ENCODE peak calls at places on chromosomes 12 and 14, in four cellular contexts. E is Karpas-422, S is ovary, G is breast epithelium. I is an unnamed sample.
A peak's percentile ranks its signal among the peaks of the same experiment; 100 is the strongest.

GRCh38 chr12:15842106-15842505 is 40.1 kb upstream of the STRAP start:
- DNase-seq in E (no peak), S (no peak), G (no peak), I (no peak)

GRCh38 chr12:64323476-64324225 is 66.9 kb downstream of the C12orf56 start:
- DNase-seq in E (no peak), S (no peak), G (no peak), I (no peak)

GRCh38 chr12:165862-166368 is 48.0 kb downstream of the SLC6A12 start:
- DNase-seq in E (no peak), S (no peak), G (no peak), I (no peak)

GRCh38 chr14:35340616-35341453 is 48.7 kb downstream of the PSMA6 start:
- DNase-seq in E (no peak), S (no peak), G (no peak), I (no peak)

GRCh38 chr12:117042171-117042809 is 56.9 kb downstream of the TESC start:
- DNase-seq in E (no peak), S (no peak), G (no peak), I (no peak)

GRCh38 chr14:81384900-81385299 is 15.2 kb downstream of the STON2 start:
- DNase-seq in E (no peak), S (no peak), G (no peak), I (no peak)

GRCh38 chr14:99036594-99037293 is 235.3 kb downstream of the BCL11B start:
- DNase-seq in E (no peak), S (no peak), G (no peak), I (peak; percentile 6)

GRCh38 chr12:80121661-80122060 is 22.3 kb downstream of the OTOGL start:
- DNase-seq in E (no peak), S (no peak), G (no peak), I (no peak)

GRCh38 chr12:3216726-3217682 is 139.8 kb downstream of the TSPAN9 start:
- DNase-seq in E (no peak), S (no peak), G (no peak), I (no peak)

GRCh38 chr12:54017027-54017788 is 8.4 kb downstream of the HOXC8 start:
- DNase-seq in E (peak; percentile 70), S (no peak), G (peak; percentile 64), I (no peak)

GRCh38 chr12:122888232-122888752 is 7.6 kb downstream of the VPS37B start:
- DNase-seq in E (no peak), S (no peak), G (peak; percentile 98), I (no peak)

GRCh38 chr12:116443706-116444589 is 115.2 kb upstream of the MAP1LC3B2 start:
- DNase-seq in E (no peak), S (no peak), G (no peak), I (no peak)

GRCh38 chr12:114500775-114501473 is 95.0 kb upstream of the TBX5 start:
- DNase-seq in E (no peak), S (no peak), G (no peak), I (no peak)

GRCh38 chr12:77032406-77032805 is 33.0 kb downstream of the E2F7 start:
- DNase-seq in E (no peak), S (no peak), G (no peak), I (no peak)

GRCh38 chr12:29282452-29282851 is 98.5 kb downstream of the ERGIC2 start:
- DNase-seq in E (no peak), S (no peak), G (no peak), I (no peak)

GRCh38 chr12:26135010-26135420 is 10.2 kb upstream of the BHLHE41 start:
- DNase-seq in E (no peak), S (peak; percentile 28), G (peak; percentile 93), I (peak; percentile 44)

GRCh38 chr14:103628684-103629502 is at the start of gene KLC1:
- DNase-seq in E (peak; percentile 96), S (peak; percentile 87), G (peak; percentile 75), I (peak; percentile 57)

GRCh38 chr14:20686386-20687143 is 2.0 kb upstream of the ANG start:
- DNase-seq in E (no peak), S (no peak), G (no peak), I (no peak)

GRCh38 chr14:91354979-91355685 is 62.5 kb downstream of the CCDC88C start:
- DNase-seq in E (peak; percentile 91), S (no peak), G (no peak), I (no peak)

GRCh38 chr14:100708349-100709217 is 18.1 kb upstream of the DLK1 start:
- DNase-seq in E (no peak), S (peak; percentile 97), G (no peak), I (no peak)

GRCh38 chr14:94485944-94486841 is 10.2 kb upstream of the SERPINA9 start:
- DNase-seq in E (peak; percentile 83), S (peak; percentile 46), G (peak; percentile 59), I (peak; percentile 28)

GRCh38 chr12:118689793-118690192 is 291.5 kb upstream of the SRRM4 start:
- DNase-seq in E (no peak), S (no peak), G (no peak), I (no peak)

GRCh38 chr12:85683051-85683450 is 153.2 kb downstream of the RASSF9 start:
- DNase-seq in E (no peak), S (no peak), G (no peak), I (no peak)

GRCh38 chr12:1984759-1985158 is 19.5 kb downstream of the DCP1B start:
- DNase-seq in E (no peak), S (no peak), G (no peak), I (no peak)

GRCh38 chr12:51662728-51663154 is 71.7 kb downstream of the SCN8A start:
- DNase-seq in E (no peak), S (no peak), G (no peak), I (no peak)

GRCh38 chr14:75911883-75912282 is 69.9 kb downstream of the TGFB3 start:
- DNase-seq in E (no peak), S (no peak), G (no peak), I (no peak)

GRCh38 chr12:125683748-125684381 is 618.6 kb downstream of the AACS start:
- DNase-seq in E (peak; percentile 46), S (no peak), G (no peak), I (no peak)

GRCh38 chr12:95951515-95951914 is 8.4 kb downstream of the AMDHD1 start:
- DNase-seq in E (no peak), S (no peak), G (no peak), I (no peak)

GRCh38 chr14:74571901-74572828 is 39.9 kb downstream of the LTBP2 start:
- DNase-seq in E (no peak), S (no peak), G (peak; percentile 72), I (no peak)

GRCh38 chr12:61302282-61302681 is 957.9 kb upstream of the USP15 start:
- DNase-seq in E (no peak), S (no peak), G (no peak), I (no peak)

GRCh38 chr12:61301817-61302216 is 958.4 kb upstream of the USP15 start:
- DNase-seq in E (no peak), S (no peak), G (no peak), I (no peak)
- H3K27ac ChIP-seq in E (no peak overlapping the region), S (no peak overlapping the region), G (no peak overlapping the region), I (no peak overlapping the region)

GRCh38 chr12:56161677-56162351 is 3.7 kb downstream of the MYL6 start:
- DNase-seq in E (no peak), S (no peak), G (no peak), I (no peak)

GRCh38 chr12:56160894-56161667 is 2.9 kb downstream of the MYL6 start:
- DNase-seq in E (no peak), S (no peak), G (no peak), I (no peak)

GRCh38 chr12:56159482-56160105 is 1.4 kb downstream of the MYL6 start:
- DNase-seq in E (no peak), S (no peak), G (no peak), I (no peak)

GRCh38 chr12:56158926-56159461 is 835 bp downstream of the MYL6 start:
- DNase-seq in E (peak; percentile 61), S (peak; percentile 70), G (peak; percentile 95), I (peak; percentile 27)

DNA sequence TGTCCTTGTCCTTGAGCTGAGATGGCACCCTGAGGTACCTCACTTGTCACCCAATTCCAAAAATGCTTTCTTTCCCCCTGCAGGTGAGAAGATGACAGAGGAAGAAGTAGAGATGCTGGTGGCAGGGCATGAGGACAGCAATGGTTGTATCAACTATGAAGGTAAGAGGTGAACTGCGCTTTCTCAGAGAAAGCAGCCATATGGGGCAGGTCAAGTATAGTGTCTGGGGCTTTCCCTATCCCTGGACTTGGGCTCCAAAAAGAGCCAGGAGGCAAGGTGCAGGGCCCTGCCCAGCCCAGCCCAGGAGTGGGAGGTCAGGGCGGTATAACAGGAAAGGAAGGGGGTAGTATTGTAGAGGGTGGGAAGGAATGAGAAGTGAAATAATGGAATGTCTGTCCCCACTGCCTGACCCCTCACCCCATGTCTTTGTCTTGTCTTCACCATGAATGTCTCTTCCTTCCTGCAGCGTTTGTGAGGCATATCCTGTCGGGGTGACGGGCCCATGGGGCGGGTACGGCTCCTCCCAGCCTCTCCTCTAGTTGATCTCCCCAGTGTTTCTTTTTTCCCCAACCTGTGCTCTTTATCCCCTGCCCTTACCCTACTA is 2.1 kb downstream of the MYL6 start:
- DNase-seq in E (no peak), S (no peak), G (no peak), I (no peak)
- H3K27ac ChIP-seq in E (peak overlapping the region; percentile 34), S (peak overlapping the region; percentile 91), G (peak overlapping the region; percentile 100), I (peak overlapping the region; percentile 91)

DNA sequence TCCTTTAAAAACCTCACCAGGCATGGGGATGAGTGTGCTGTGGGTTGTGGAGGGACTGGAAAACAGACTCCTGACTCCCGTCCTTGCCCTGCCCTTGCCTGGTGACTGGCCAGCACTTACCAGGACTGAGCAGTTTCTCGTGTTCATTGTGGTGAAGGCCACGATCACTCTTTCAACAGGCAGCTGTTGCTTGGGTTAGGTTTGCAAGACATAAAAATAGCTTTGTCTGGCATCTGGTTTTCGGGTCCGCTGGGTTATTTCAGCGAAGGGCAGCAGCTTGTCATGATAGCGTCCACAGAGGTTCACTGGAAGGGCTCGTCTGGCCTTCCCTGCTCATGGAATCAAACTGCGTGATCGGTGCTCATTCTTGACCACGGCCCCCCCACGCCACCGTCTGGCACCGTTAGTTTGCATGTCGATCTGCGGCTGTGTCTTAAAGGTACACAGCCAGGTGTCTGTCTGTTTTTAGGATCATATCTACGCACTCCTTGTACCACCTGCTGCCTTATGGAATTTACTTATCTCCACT is 15.2 kb downstream of the ACACB start:
- DNase-seq in E (no peak), S (no peak), G (no peak), I (no peak)
- H3K27ac ChIP-seq in E (no peak overlapping the region), S (peak overlapping the region; percentile 26), G (peak overlapping the region; percentile 23), I (peak overlapping the region; percentile 2)

GRCh38 chr12:99981639-99982190 is 3.0 kb downstream of the ANKS1B start:
- DNase-seq in E (no peak), S (no peak), G (no peak), I (no peak)

GRCh38 chr12:99984271-99985128 is at the start of gene ANKS1B:
- DNase-seq in E (peak; percentile 65), S (peak; percentile 21), G (no peak), I (no peak)

GRCh38 chr12:99985129-99985570 is 414 bp upstream of the ANKS1B start:
- DNase-seq in E (peak; percentile 57), S (no peak), G (no peak), I (no peak)

GRCh38 chr12:99985631-99986030 is 895 bp upstream of the ANKS1B start:
- DNase-seq in E (no peak), S (no peak), G (no peak), I (no peak)

DNA sequence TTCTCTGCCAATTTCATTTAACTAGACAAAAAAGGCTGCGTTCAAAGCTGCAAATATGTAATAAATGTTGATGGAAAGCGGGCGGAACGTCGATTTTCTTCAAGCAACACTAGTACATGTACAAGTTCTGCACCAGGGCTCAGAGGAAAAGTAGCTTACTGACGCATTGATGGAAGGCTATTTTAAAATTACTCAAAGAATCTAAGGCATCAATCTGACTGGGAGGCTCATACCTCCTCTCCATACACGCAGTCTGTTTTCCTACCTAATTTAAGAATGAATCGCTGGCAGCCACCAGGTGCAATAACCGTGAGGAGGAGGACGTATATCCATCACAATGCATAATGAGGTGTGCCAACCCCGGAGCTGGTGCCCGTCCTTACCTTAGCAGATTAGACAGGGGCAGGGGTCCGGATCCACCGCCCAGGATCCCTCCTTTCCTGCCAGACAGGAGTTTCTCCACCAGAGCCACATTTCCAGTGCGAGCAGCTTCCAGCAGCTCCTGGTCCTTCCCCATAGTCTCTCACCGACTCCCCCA is 946 bp downstream of the ANKS1B start:
- DNase-seq in E (no peak), S (no peak), G (no peak), I (no peak)
- H3K27ac ChIP-seq in E (no peak overlapping the region), S (no peak overlapping the region), G (peak overlapping the region; percentile 84), I (no peak overlapping the region)

I was measured in substantia nigra.